ENCODE peak calls at places on chromosomes 4 and X, in four cellular contexts. T is fibroblast of lung, G is HCT116, O is astrocyte. F is an unnamed sample.

GRCh38 chr4:182643801-182644311 is 273.3 kb downstream of the DCTD start:
- DNase-seq in T (peak), G (no peak), O (peak), F (no peak)

GRCh38 chrX:107677501-107677901 is 49.2 kb downstream of the PRPS1 start:
- DNase-seq in T (peak), G (no peak), O (peak), F (peak)

GRCh38 chr4:68209003-68209402 is 36.5 kb downstream of the TMPRSS11B start:
- DNase-seq in T (peak), G (peak), O (no peak), F (no peak)

GRCh38 chr4:113828712-113829111 is 67.2 kb upstream of the CAMK2D start:
- DNase-seq in T (peak), G (no peak), O (no peak), F (no peak)

GRCh38 chr4:8472166-8472688 is 31.6 kb downstream of the TRMT44 start:
- DNase-seq in T (no peak), G (no peak), O (no peak), F (no peak)

GRCh38 chrX:46294234-46294633 is 251.0 kb downstream of the ZNF674 start:
- DNase-seq in T (no peak), G (no peak), O (peak), F (no peak)

GRCh38 chr4:168637872-168638756 is 141.3 kb downstream of the PALLD start:
- DNase-seq in T (peak), G (no peak), O (peak), F (no peak)

GRCh38 chr4:138050601-138051000 is 191.5 kb downstream of the SLC7A11 start:
- DNase-seq in T (no peak), G (no peak), O (no peak), F (no peak)

GRCh38 chrX:135740683-135741149 is 27.3 kb downstream of the CT45A3 start:
- DNase-seq in T (no peak), G (peak), O (no peak), F (no peak)

GRCh38 chrX:38561951-38562719 is 793 bp downstream of the TSPAN7 start:
- DNase-seq in T (no peak), G (no peak), O (no peak), F (no peak)

GRCh38 chr4:173475751-173476150 is 54.3 kb downstream of the HAND2 start:
- DNase-seq in T (no peak), G (no peak), O (no peak), F (no peak)

GRCh38 chr4:144646523-144647094 is 653 bp downstream of the HHIP start:
- DNase-seq in T (no peak), G (no peak), O (no peak), F (peak)

GRCh38 chrX:107708762-107709161 is 66.8 kb downstream of the TSC22D3 start:
- DNase-seq in T (peak), G (no peak), O (no peak), F (no peak)

GRCh38 chr4:27198971-27199370 is 338.3 kb downstream of the STIM2 start:
- DNase-seq in T (no peak), G (no peak), O (no peak), F (no peak)

GRCh38 chr4:136867465-136867864 is 664.8 kb downstream of the PCDH18 start:
- DNase-seq in T (no peak), G (no peak), O (no peak), F (no peak)

GRCh38 chr4:5635826-5636196 is 72.5 kb downstream of the EVC2 start:
- DNase-seq in T (peak), G (no peak), O (peak), F (peak)

GRCh38 chr4:42150653-42151567 is 1.5 kb downstream of the BEND4 start:
- DNase-seq in T (no peak), G (no peak), O (no peak), F (peak)

GRCh38 chrX:120137439-120137838 is 21.0 kb upstream of the RHOXF2 start:
- DNase-seq in T (no peak), G (no peak), O (no peak), F (no peak)

GRCh38 chr4:6953751-6954380 is 44.2 kb downstream of the TBC1D14 start:
- DNase-seq in T (peak), G (peak), O (peak), F (peak)

GRCh38 chrX:19347916-19348315 is 4.2 kb downstream of the PDHA1 start:
- DNase-seq in T (no peak), G (no peak), O (no peak), F (no peak)

GRCh38 chrX:9291666-9292065 is 173.2 kb upstream of the TBL1X start:
- DNase-seq in T (no peak), G (no peak), O (no peak), F (no peak)

GRCh38 chr4:172815499-172816175 is 353.0 kb upstream of the GALNT7 start:
- DNase-seq in T (no peak), G (no peak), O (no peak), F (no peak)

GRCh38 chrX:15384304-15384703 is at the start of gene VEGFD:
- DNase-seq in T (peak), G (no peak), O (peak), F (no peak)

GRCh38 chr4:85940131-85940530 is 419.7 kb downstream of the MAPK10 start:
- DNase-seq in T (no peak), G (no peak), O (no peak), F (no peak)

GRCh38 chr4:24754586-24754985 is 40.8 kb upstream of the SOD3 start:
- DNase-seq in T (no peak), G (no peak), O (no peak), F (peak)

GRCh38 chrX:22686138-22686541 is 313.6 kb upstream of the DDX53 start:
- DNase-seq in T (peak), G (no peak), O (peak), F (no peak)

GRCh38 chrX:31445542-31445941 is 373.7 kb upstream of the FTHL17 start:
- DNase-seq in T (no peak), G (no peak), O (no peak), F (no peak)

GRCh38 chrX:104419926-104420325 is 146.1 kb upstream of the IL1RAPL2 start:
- DNase-seq in T (no peak), G (no peak), O (no peak), F (no peak)

GRCh38 chr4:159594576-159594975 is 491.7 kb downstream of the RAPGEF2 start:
- DNase-seq in T (no peak), G (no peak), O (no peak), F (no peak)

GRCh38 chr4:159593651-159594050 is 490.8 kb downstream of the RAPGEF2 start:
- DNase-seq in T (no peak), G (no peak), O (no peak), F (no peak)

GRCh38 chr4:159598602-159599001 is 495.7 kb downstream of the RAPGEF2 start:
- DNase-seq in T (no peak), G (no peak), O (peak), F (no peak)

DNA sequence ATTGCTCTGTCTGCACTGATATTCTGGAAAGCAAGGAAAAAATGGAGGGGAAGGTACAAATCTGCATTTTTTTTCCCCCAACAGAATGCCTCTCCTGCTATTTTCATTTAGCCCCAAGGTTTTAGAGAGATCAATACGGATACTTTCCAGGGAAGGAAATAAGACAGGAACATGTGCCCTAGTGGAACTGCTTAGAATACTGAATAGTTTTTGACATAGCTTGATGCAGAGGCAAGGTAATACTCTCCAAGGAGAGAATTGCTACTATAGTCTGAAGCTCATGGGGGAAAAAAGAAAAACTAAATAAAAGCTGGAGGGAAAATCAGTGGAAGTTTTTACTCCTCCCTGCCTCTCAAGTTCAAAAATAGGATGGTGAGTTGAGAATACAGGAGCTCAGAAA is 490.3 kb downstream of the RAPGEF2 start:
- DNase-seq in T (no peak), G (no peak), O (no peak), F (no peak)
- H2AFZ ChIP-seq in T (no peak), G (peak), O (no peak), F (no peak)

GRCh38 chr4:131344761-131345160 is 1804.3 kb upstream of the PCDH10 start:
- DNase-seq in T (no peak), G (no peak), O (no peak), F (no peak)

GRCh38 chr4:131348258-131348657 is 1800.8 kb upstream of the PCDH10 start:
- DNase-seq in T (no peak), G (no peak), O (no peak), F (no peak)

GRCh38 chr4:131347816-131348215 is 1801.3 kb upstream of the PCDH10 start:
- DNase-seq in T (no peak), G (no peak), O (no peak), F (no peak)
- H2AFZ ChIP-seq in T (no peak), G (no peak), O (no peak), F (no peak)

DNA sequence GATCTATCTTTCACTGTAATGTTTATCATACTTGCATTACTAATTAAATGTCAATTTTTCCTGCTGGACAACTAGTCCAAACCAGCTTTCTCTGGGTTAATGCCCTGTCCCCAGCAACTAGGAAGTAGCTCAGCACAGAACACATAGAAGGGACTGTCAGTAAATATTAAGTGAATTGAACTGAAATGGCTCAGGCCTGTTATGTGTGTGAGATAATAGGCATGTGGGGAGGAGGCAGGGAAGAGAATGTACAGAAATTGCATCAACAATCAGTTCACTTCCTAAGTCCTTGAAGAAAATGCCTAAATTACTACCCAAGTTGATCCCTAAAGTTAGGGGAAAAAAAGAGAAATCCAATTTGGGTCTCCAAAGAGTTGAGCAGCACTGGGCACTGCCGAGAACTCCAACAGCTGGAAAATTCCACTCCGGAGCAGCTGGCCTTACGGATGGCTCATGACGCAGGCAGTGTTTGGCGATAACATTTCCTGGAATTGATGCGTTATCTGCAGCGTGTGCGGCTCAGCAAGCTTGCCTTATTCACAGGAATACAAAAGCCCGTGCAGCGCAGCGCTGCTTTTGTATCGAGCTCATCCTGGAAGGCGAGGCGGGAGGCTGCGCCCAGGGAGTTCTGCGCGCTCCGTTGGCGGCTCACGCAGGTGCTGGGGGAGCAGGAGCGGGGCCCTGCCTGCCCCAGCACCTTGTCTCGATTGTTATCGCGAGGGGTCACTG is 297.3 kb upstream of the LCORL start:
- DNase-seq in T (peak), G (no peak), O (no peak), F (no peak)
- H2AFZ ChIP-seq in T (no peak), G (no peak), O (peak), F (no peak)

DNA sequence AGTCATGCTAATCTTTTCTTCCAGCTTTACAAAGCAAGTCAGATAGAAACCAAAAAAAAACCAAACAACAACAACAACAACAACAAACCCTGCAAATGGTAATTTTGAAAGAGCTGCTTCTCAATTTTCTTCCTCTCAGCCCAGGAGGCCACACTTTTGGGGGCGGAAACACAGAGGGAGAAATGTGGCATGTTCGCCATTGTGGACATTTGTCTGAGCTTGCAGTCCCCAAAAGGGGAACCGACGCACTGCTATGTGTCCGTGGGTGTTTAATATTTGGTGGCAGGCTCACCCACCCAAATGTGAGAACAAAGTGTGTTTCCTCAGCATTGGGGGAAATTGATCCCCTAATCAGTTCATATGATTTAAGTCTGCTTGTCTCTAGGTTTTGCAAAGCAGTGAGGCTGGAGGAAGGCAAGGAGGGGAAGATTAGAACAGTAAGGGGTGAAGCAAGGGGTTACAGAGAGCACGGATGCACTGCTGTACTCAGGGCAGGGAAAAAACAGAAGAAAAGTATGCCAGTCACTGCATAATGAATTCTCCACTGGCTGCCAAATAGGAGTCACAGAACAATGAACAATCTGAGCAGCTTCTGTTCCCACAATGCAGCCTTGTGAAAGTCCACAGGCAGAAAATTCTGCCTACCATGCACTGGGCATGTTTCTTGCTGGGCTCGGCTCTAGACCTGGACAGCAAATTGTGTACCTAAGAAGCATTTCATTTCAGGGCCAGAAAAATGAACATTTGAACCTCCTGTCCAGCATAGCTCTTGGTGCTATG is 74.7 kb upstream of the GPM6B start:
- DNase-seq in T (no peak), G (no peak), O (no peak), F (peak)
- H2AFZ ChIP-seq in T (no peak), G (no peak), O (no peak), F (peak)

DNA sequence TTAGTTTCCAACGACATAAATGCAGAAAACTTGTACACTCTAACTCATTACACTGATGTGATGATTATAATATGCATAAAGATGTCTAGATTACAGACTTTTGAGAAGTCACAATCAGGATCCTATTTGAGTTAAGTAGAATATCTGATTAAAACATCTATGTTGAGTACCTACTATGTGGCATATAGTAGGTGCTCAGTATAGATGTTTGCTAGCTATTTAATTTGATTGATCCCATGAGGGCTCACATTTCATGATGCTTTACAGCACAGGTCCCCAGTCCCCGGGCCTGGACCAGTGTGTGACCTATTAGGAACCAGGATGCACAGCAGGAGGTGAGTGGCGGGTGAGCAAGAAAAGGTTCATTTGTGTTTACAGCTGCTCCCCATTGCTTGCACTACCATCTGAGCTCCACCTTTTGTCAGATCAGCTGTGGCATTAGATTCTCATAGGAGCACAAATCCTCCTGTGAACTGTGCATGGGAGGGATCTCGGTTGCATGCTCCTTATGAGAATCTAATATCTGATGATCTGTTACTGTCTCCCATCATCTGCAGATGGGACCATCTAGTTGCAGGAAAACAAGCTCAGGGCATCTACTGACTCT is 33.0 kb upstream of the CXCL8 start:
- DNase-seq in T (no peak), G (no peak), O (no peak), F (no peak)
- H2AFZ ChIP-seq in T (no peak), G (peak), O (no peak), F (no peak)

DNA sequence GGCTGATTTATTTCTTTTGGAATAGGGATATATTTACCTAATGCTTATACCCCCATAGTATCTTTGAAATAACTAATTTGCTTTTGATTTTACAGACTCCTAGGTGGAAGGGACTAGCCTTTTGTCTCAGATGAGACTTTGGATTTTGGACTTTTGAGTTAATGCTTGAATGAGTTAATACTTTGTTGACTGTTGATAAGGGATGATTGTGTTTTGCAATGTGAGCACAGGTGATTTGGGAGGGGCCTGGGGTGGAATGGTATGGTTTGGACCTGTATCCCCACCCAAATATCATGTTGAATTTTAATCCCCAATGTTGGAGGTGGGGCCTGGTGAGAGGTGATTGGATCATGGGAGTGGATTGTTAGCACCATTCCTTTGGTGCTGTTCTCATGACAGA is 117.4 kb upstream of the ZC4H2 start:
- DNase-seq in T (no peak), G (no peak), O (no peak), F (no peak)
- H2AFZ ChIP-seq in T (no peak), G (no peak), O (no peak), F (no peak)

DNA sequence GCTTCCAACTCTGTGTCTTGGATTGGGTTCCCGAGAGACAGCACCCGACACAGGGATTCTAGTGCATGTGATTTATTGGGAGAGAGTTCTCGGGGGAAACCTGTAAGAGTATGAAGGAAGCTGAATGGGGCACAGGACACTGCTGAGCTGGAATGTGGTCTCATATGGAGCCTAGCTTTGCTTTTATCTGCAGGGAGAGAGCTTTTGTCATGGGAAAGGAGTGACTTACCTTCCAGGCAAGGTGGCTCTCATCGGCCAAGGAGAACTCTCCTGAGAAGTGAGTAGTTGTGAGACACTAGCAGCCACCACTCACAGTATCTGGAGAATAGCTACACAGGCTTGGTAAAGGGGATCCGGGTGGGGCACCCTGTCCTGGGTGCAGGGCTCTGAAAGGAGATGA is 124.5 kb downstream of the NHS start:
- DNase-seq in T (no peak), G (no peak), O (no peak), F (no peak)
- H2AFZ ChIP-seq in T (no peak), G (no peak), O (no peak), F (no peak)

DNA sequence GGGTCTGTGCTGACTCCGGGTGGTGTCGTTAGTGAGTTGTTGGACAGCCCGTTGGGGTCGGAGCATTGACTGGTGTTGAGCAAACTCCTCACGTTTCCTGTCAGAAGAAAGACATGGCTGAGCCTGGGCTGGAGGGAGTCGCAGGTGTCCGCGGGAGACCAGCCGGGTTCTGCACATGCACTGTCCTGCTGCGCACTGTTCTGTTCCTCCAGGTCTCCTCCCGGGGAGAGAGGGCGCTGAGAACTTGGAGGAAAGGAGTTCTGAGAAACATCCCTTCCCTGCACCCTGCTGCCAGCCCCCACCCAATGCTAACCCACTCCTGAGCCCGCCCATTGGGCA is 1.1 kb downstream of the ZNF141 start:
- DNase-seq in T (no peak), G (no peak), O (no peak), F (peak)
- H2AFZ ChIP-seq in T (no peak), G (no peak), O (peak), F (peak)

GRCh38 chrX:70174754-70175153 is 2.5 kb upstream of the DGAT2L6 start:
- DNase-seq in T (peak), G (no peak), O (peak), F (no peak)

GRCh38 chrX:70172964-70173363 is 4.3 kb upstream of the DGAT2L6 start:
- DNase-seq in T (no peak), G (no peak), O (no peak), F (no peak)

GRCh38 chrX:70175338-70175737 is 1.9 kb upstream of the DGAT2L6 start:
- DNase-seq in T (no peak), G (no peak), O (no peak), F (no peak)

GRCh38 chrX:70172226-70172625 is 5.1 kb upstream of the DGAT2L6 start:
- DNase-seq in T (peak), G (no peak), O (peak), F (no peak)

GRCh38 chrX:70176938-70177533 is at the start of gene DGAT2L6:
- DNase-seq in T (no peak), G (no peak), O (no peak), F (no peak)
- H2AFZ ChIP-seq in T (no peak), G (no peak), O (no peak), F (peak)

DNA sequence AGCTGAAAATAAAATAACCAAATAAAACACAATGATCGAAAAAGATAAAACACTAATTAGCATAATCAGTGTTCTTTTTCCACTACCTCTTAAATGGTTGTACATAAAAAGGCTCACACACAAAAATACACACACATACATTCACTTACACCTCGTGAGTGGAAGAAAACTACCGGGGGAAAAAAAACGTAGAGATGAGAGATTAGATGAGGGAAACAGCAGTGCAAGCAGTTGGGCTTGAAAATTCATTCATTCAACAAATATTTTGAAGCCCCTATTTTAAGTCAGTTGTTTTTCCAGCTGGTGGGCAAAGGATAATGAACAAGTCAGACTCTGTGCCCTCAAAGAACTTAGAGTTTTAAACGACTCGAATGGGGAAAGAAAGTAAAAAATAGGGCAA is 1.0 kb downstream of the TBCK start:
- DNase-seq in T (no peak), G (no peak), O (no peak), F (no peak)
- H2AFZ ChIP-seq in T (no peak), G (no peak), O (no peak), F (peak)